ENCODE peak calls at places on chromosome 16, in ten cellular contexts. One of them, this sample, is unnamed.

GRCh38 chr16:84718-85452 is 6.9 kb downstream of the MPG start:
- DNase-seq in prostate gland: no peak
- DNase-seq in uterus: peak
- DNase-seq in transverse colon: peak
- DNase-seq in DND-41: peak
- DNase-seq in HCT116: no peak
- DNase-seq in GM23338: no peak
- DNase-seq in A549: no peak
- DNase-seq in GM23248: peak
- DNase-seq in SJSA1: peak
- DNase-seq in this sample: no peak

GRCh38 chr16:66695935-66696668 is 441 bp downstream of the CMTM4 start:
- DNase-seq in prostate gland: peak
- DNase-seq in uterus: peak
- DNase-seq in transverse colon: peak
- DNase-seq in DND-41: no peak
- DNase-seq in HCT116: no peak
- DNase-seq in GM23338: peak
- DNase-seq in A549: peak
- DNase-seq in GM23248: no peak
- DNase-seq in SJSA1: peak
- DNase-seq in this sample: peak

GRCh38 chr16:75254359-75254837 is 3.0 kb upstream of the BCAR1 start:
- DNase-seq in prostate gland: no peak
- DNase-seq in uterus: peak
- DNase-seq in transverse colon: peak
- DNase-seq in DND-41: no peak
- DNase-seq in HCT116: no peak
- DNase-seq in GM23338: peak
- DNase-seq in A549: peak
- DNase-seq in GM23248: peak
- DNase-seq in SJSA1: peak
- DNase-seq in this sample: no peak

GRCh38 chr16:49631521-49632041 is 224.3 kb downstream of the ZNF423 start:
- DNase-seq in prostate gland: no peak
- DNase-seq in uterus: no peak
- DNase-seq in transverse colon: no peak
- DNase-seq in DND-41: peak
- DNase-seq in HCT116: no peak
- DNase-seq in GM23338: no peak
- DNase-seq in A549: no peak
- DNase-seq in GM23248: peak
- DNase-seq in SJSA1: no peak
- DNase-seq in this sample: no peak

GRCh38 chr16:84368327-84368996 is at the start of gene ATP2C2:
- DNase-seq in prostate gland: peak
- DNase-seq in uterus: no peak
- DNase-seq in transverse colon: peak
- DNase-seq in DND-41: no peak
- DNase-seq in HCT116: peak
- DNase-seq in GM23338: peak
- DNase-seq in A549: no peak
- DNase-seq in GM23248: no peak
- DNase-seq in SJSA1: no peak
- DNase-seq in this sample: no peak

GRCh38 chr16:22138482-22138881 is 23.8 kb upstream of the SDR42E2 start:
- DNase-seq in prostate gland: no peak
- DNase-seq in uterus: no peak
- DNase-seq in transverse colon: no peak
- DNase-seq in DND-41: no peak
- DNase-seq in HCT116: no peak
- DNase-seq in GM23338: no peak
- DNase-seq in A549: no peak
- DNase-seq in GM23248: no peak
- DNase-seq in SJSA1: no peak
- DNase-seq in this sample: no peak

GRCh38 chr16:53421248-53421647 is 13.0 kb upstream of the RBL2 start:
- DNase-seq in prostate gland: no peak
- DNase-seq in uterus: no peak
- DNase-seq in transverse colon: no peak
- DNase-seq in DND-41: no peak
- DNase-seq in HCT116: no peak
- DNase-seq in GM23338: peak
- DNase-seq in A549: no peak
- DNase-seq in GM23248: no peak
- DNase-seq in SJSA1: no peak
- DNase-seq in this sample: no peak

GRCh38 chr16:58418601-58419000 is 26.3 kb downstream of the GINS3 start:
- DNase-seq in prostate gland: no peak
- DNase-seq in uterus: peak
- DNase-seq in transverse colon: no peak
- DNase-seq in DND-41: no peak
- DNase-seq in HCT116: no peak
- DNase-seq in GM23338: no peak
- DNase-seq in A549: no peak
- DNase-seq in GM23248: peak
- DNase-seq in SJSA1: no peak
- DNase-seq in this sample: no peak

GRCh38 chr16:56801762-56802161 is 63.2 kb upstream of the SLC12A3 start:
- DNase-seq in prostate gland: no peak
- DNase-seq in uterus: no peak
- DNase-seq in transverse colon: no peak
- DNase-seq in DND-41: no peak
- DNase-seq in HCT116: no peak
- DNase-seq in GM23338: no peak
- DNase-seq in A549: no peak
- DNase-seq in GM23248: no peak
- DNase-seq in SJSA1: no peak
- DNase-seq in this sample: no peak

GRCh38 chr16:24689128-24689527 is 40.3 kb upstream of the TNRC6A start:
- DNase-seq in prostate gland: no peak
- DNase-seq in uterus: no peak
- DNase-seq in transverse colon: no peak
- DNase-seq in DND-41: no peak
- DNase-seq in HCT116: peak
- DNase-seq in GM23338: peak
- DNase-seq in A549: peak
- DNase-seq in GM23248: peak
- DNase-seq in SJSA1: peak
- DNase-seq in this sample: no peak

GRCh38 chr16:30068750-30069574 is 3.4 kb downstream of the ALDOA start:
- DNase-seq in prostate gland: no peak
- DNase-seq in uterus: no peak
- DNase-seq in transverse colon: peak
- DNase-seq in DND-41: peak
- DNase-seq in HCT116: no peak
- DNase-seq in GM23338: peak
- DNase-seq in A549: peak
- DNase-seq in GM23248: peak
- DNase-seq in SJSA1: no peak
- DNase-seq in this sample: peak

GRCh38 chr16:49785970-49786369 is 69.9 kb downstream of the ZNF423 start:
- DNase-seq in prostate gland: no peak
- DNase-seq in uterus: no peak
- DNase-seq in transverse colon: no peak
- DNase-seq in DND-41: no peak
- DNase-seq in HCT116: no peak
- DNase-seq in GM23338: no peak
- DNase-seq in A549: no peak
- DNase-seq in GM23248: no peak
- DNase-seq in SJSA1: no peak
- DNase-seq in this sample: no peak

DNA sequence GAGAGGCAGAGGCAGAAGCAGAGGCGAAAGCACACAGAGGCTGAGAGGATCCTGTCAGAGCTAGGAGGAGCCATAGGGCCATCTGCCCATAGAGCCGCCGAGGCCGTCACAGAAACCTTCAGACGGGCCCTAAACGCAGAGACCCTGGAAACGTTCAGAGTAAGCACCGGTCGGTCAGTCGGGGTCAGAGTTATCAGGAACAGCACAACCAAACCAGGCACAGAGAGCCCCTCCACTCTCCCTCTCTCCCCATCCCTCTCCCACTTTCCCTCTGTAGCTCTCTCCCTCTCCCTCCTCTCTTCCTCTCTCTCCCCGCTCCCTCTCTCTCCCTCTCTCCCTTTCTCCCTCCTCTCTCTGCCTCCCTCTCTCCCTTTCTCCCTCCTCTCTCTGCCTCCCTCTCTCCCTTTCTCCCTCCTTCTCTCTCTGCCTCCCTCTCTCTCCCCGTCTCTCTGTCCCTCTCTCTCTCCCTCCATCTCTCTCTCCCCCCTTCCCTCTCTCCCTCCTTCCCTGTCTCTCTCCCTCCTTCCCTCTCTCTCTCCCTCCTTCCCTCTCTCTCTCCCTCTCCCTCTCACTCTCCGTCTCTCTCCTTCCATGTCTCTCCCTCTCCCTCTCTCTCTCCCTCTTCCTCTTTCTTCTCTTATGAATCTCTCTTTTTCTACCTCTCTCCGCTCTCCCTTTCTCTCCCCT is 138.9 kb downstream of the C16orf95 start:
- DNase-seq in prostate gland: no peak
- DNase-seq in uterus: no peak
- DNase-seq in transverse colon: no peak
- DNase-seq in DND-41: no peak
- DNase-seq in HCT116: no peak
- DNase-seq in GM23338: peak
- DNase-seq in A549: no peak
- DNase-seq in GM23248: no peak
- DNase-seq in SJSA1: peak
- DNase-seq in this sample: no peak
- H3K4me3 ChIP-seq in prostate gland: no peak
- H3K4me3 ChIP-seq in uterus: no peak
- H3K4me3 ChIP-seq in transverse colon: no peak
- H3K4me3 ChIP-seq in DND-41: no peak
- H3K4me3 ChIP-seq in HCT116: no peak
- H3K4me3 ChIP-seq in GM23338: peak
- H3K4me3 ChIP-seq in A549: no peak
- H3K4me3 ChIP-seq in GM23248: no peak
- H3K4me3 ChIP-seq in SJSA1: no peak
- H3K4me3 ChIP-seq in this sample: no peak

GRCh38 chr16:67967956-67968439 is 439 bp downstream of the SLC12A4 start:
- DNase-seq in prostate gland: no peak
- DNase-seq in uterus: no peak
- DNase-seq in transverse colon: peak
- DNase-seq in DND-41: peak
- DNase-seq in HCT116: no peak
- DNase-seq in GM23338: peak
- DNase-seq in A549: no peak
- DNase-seq in GM23248: peak
- DNase-seq in SJSA1: peak
- DNase-seq in this sample: peak
- H3K27ac ChIP-seq in prostate gland: peak
- H3K27ac ChIP-seq in uterus: peak
- H3K27ac ChIP-seq in transverse colon: peak
- H3K27ac ChIP-seq in DND-41: peak
- H3K27ac ChIP-seq in HCT116: peak
- H3K27ac ChIP-seq in GM23338: no peak
- H3K27ac ChIP-seq in A549: peak
- H3K27ac ChIP-seq in GM23248: peak
- H3K27ac ChIP-seq in SJSA1: peak
- H3K27ac ChIP-seq in this sample: peak

GRCh38 chr16:76346210-76346609 is 69.0 kb downstream of the CNTNAP4 start:
- DNase-seq in prostate gland: no peak
- DNase-seq in uterus: no peak
- DNase-seq in transverse colon: no peak
- DNase-seq in DND-41: no peak
- DNase-seq in HCT116: no peak
- DNase-seq in GM23338: no peak
- DNase-seq in A549: no peak
- DNase-seq in GM23248: no peak
- DNase-seq in SJSA1: no peak
- DNase-seq in this sample: no peak

GRCh38 chr16:76343761-76344160 is 66.6 kb downstream of the CNTNAP4 start:
- DNase-seq in prostate gland: no peak
- DNase-seq in uterus: no peak
- DNase-seq in transverse colon: no peak
- DNase-seq in DND-41: no peak
- DNase-seq in HCT116: no peak
- DNase-seq in GM23338: no peak
- DNase-seq in A549: no peak
- DNase-seq in GM23248: no peak
- DNase-seq in SJSA1: no peak
- DNase-seq in this sample: no peak

GRCh38 chr16:76345093-76345735 is 68.0 kb downstream of the CNTNAP4 start:
- DNase-seq in prostate gland: no peak
- DNase-seq in uterus: no peak
- DNase-seq in transverse colon: no peak
- DNase-seq in DND-41: no peak
- DNase-seq in HCT116: no peak
- DNase-seq in GM23338: no peak
- DNase-seq in A549: no peak
- DNase-seq in GM23248: peak
- DNase-seq in SJSA1: no peak
- DNase-seq in this sample: no peak
- H3K4me3 ChIP-seq in prostate gland: no peak
- H3K4me3 ChIP-seq in uterus: no peak
- H3K4me3 ChIP-seq in transverse colon: no peak
- H3K4me3 ChIP-seq in DND-41: no peak
- H3K4me3 ChIP-seq in HCT116: no peak
- H3K4me3 ChIP-seq in GM23338: no peak
- H3K4me3 ChIP-seq in A549: no peak
- H3K4me3 ChIP-seq in GM23248: no peak
- H3K4me3 ChIP-seq in SJSA1: no peak
- H3K4me3 ChIP-seq in this sample: no peak

GRCh38 chr16:12767897-12768296 is 35.8 kb downstream of the CPPED1 start:
- DNase-seq in prostate gland: no peak
- DNase-seq in uterus: no peak
- DNase-seq in transverse colon: no peak
- DNase-seq in DND-41: peak
- DNase-seq in HCT116: no peak
- DNase-seq in GM23338: no peak
- DNase-seq in A549: no peak
- DNase-seq in GM23248: no peak
- DNase-seq in SJSA1: no peak
- DNase-seq in this sample: no peak

GRCh38 chr16:12773216-12773615 is 30.5 kb downstream of the CPPED1 start:
- DNase-seq in prostate gland: no peak
- DNase-seq in uterus: no peak
- DNase-seq in transverse colon: no peak
- DNase-seq in DND-41: no peak
- DNase-seq in HCT116: no peak
- DNase-seq in GM23338: no peak
- DNase-seq in A549: no peak
- DNase-seq in GM23248: no peak
- DNase-seq in SJSA1: no peak
- DNase-seq in this sample: no peak

GRCh38 chr16:12766853-12767252 is 36.8 kb downstream of the CPPED1 start:
- DNase-seq in prostate gland: no peak
- DNase-seq in uterus: no peak
- DNase-seq in transverse colon: no peak
- DNase-seq in DND-41: no peak
- DNase-seq in HCT116: no peak
- DNase-seq in GM23338: no peak
- DNase-seq in A549: no peak
- DNase-seq in GM23248: no peak
- DNase-seq in SJSA1: no peak
- DNase-seq in this sample: no peak

GRCh38 chr16:12775689-12776236 is 27.9 kb downstream of the CPPED1 start:
- DNase-seq in prostate gland: no peak
- DNase-seq in uterus: no peak
- DNase-seq in transverse colon: no peak
- DNase-seq in DND-41: no peak
- DNase-seq in HCT116: no peak
- DNase-seq in GM23338: no peak
- DNase-seq in A549: no peak
- DNase-seq in GM23248: no peak
- DNase-seq in SJSA1: no peak
- DNase-seq in this sample: no peak

GRCh38 chr16:12771341-12771798 is 32.3 kb downstream of the CPPED1 start:
- DNase-seq in prostate gland: no peak
- DNase-seq in uterus: no peak
- DNase-seq in transverse colon: no peak
- DNase-seq in DND-41: no peak
- DNase-seq in HCT116: no peak
- DNase-seq in GM23338: no peak
- DNase-seq in A549: no peak
- DNase-seq in GM23248: no peak
- DNase-seq in SJSA1: no peak
- DNase-seq in this sample: no peak
- H3K27ac ChIP-seq in prostate gland: no peak
- H3K27ac ChIP-seq in uterus: no peak
- H3K27ac ChIP-seq in transverse colon: no peak
- H3K27ac ChIP-seq in DND-41: no peak
- H3K27ac ChIP-seq in HCT116: no peak
- H3K27ac ChIP-seq in GM23338: no peak
- H3K27ac ChIP-seq in A549: no peak
- H3K27ac ChIP-seq in GM23248: no peak
- H3K27ac ChIP-seq in SJSA1: no peak
- H3K27ac ChIP-seq in this sample: no peak